ENCODE peak calls at places on chromosome 20, in four cellular contexts. D is fibroblast of lung, U is heart right ventricle, P is brain microvascular endothelial cell. L is an unnamed sample.

GRCh38 chr20:32929162-32929561 is 70.4 kb downstream of the EFCAB8 start:
- DNase-seq in U (no peak), D (no peak), P (no peak), L (no peak)

GRCh38 chr20:57329608-57330221 is at the start of gene SPO11:
- DNase-seq in U (no peak), D (no peak), P (no peak), L (no peak)

GRCh38 chr20:51700809-51701285 is 67.3 kb downstream of the ATP9A start:
- DNase-seq in U (no peak), D (peak; percentile 63), P (peak; percentile 38), L (peak; percentile 71)

GRCh38 chr20:44166008-44166407 is 21.0 kb downstream of the JPH2 start:
- DNase-seq in D (no peak), U (no peak), P (peak; percentile 25), L (no peak)

GRCh38 chr20:25580711-25581110 is 4.6 kb downstream of the NINL start:
- DNase-seq in D (no peak), U (no peak), P (no peak), L (peak; percentile 80)

GRCh38 chr20:35173576-35174192 is 1.8 kb downstream of the PROCR start:
- DNase-seq in U (no peak), P (no peak), D (no peak), L (no peak)

GRCh38 chr20:24768977-24769675 is 179.9 kb upstream of the CST7 start:
- DNase-seq in D (no peak), U (no peak), P (no peak), L (no peak)

GRCh38 chr20:6705106-6705766 is 62.2 kb upstream of the BMP2 start:
- DNase-seq in D (no peak), U (no peak), P (peak; percentile 67), L (no peak)

GRCh38 chr20:50980071-50980681 is 21.6 kb downstream of the MOCS3 start:
- DNase-seq in P (peak; percentile 99), U (no peak), D (peak; percentile 99), L (peak; percentile 92)

GRCh38 chr20:38460040-38460623 is 12.5 kb upstream of the RALGAPB start:
- DNase-seq in U (peak; percentile 38), P (peak; percentile 85), D (peak; percentile 71), L (peak; percentile 95)

GRCh38 chr20:34712525-34713192 is 8.5 kb downstream of the TP53INP2 start:
- DNase-seq in U (no peak), P (no peak), D (no peak), L (no peak)

GRCh38 chr20:57680131-57680716 is 29.6 kb downstream of the PMEPA1 start:
- DNase-seq in U (no peak), D (no peak), P (no peak), L (no peak)

GRCh38 chr20:23143098-23143497 is 57.0 kb upstream of the CD93 start:
- DNase-seq in U (peak; percentile 82), D (peak; percentile 81), P (peak; percentile 82), L (peak; percentile 89)

GRCh38 chr20:64131406-64131805 is 24.0 kb upstream of the NPBWR2 start:
- DNase-seq in D (no peak), P (no peak), U (no peak), L (peak; percentile 33)
- TF ChIP-seq CTCF in D (peak; percentile 4), P (peak; percentile 53), U (no peak), L (peak; percentile 15)

GRCh38 chr20:58892126-58892931 is 39.8 kb downstream of the GNAS start:
- DNase-seq in P (peak; percentile 34), D (peak; percentile 60), U (peak; percentile 86), L (peak; percentile 55)
- TF ChIP-seq CTCF in P (no peak), D (no peak), U (no peak), L (no peak)

GRCh38 chr20:46099491-46100287 is 9.9 kb upstream of the NCOA5 start:
- DNase-seq in P (no peak), U (no peak), D (no peak), L (no peak)
- TF ChIP-seq CTCF in P (peak; percentile 13), U (peak; percentile 15), D (no peak), L (no peak)

GRCh38 chr20:62362991-62363919 is 3.9 kb downstream of the LAMA5 start:
- DNase-seq in D (no peak), U (peak; percentile 19), P (no peak), L (peak; percentile 42)
- TF ChIP-seq CTCF in D (no peak), U (no peak), P (peak; percentile 22), L (peak; percentile 20)

GRCh38 chr20:48404598-48404997 is 423.2 kb downstream of the PREX1 start:
- DNase-seq in P (no peak), D (no peak), U (no peak), L (peak; percentile 6)
- TF ChIP-seq CTCF in P (no peak), D (no peak), U (no peak), L (no peak)

DNA sequence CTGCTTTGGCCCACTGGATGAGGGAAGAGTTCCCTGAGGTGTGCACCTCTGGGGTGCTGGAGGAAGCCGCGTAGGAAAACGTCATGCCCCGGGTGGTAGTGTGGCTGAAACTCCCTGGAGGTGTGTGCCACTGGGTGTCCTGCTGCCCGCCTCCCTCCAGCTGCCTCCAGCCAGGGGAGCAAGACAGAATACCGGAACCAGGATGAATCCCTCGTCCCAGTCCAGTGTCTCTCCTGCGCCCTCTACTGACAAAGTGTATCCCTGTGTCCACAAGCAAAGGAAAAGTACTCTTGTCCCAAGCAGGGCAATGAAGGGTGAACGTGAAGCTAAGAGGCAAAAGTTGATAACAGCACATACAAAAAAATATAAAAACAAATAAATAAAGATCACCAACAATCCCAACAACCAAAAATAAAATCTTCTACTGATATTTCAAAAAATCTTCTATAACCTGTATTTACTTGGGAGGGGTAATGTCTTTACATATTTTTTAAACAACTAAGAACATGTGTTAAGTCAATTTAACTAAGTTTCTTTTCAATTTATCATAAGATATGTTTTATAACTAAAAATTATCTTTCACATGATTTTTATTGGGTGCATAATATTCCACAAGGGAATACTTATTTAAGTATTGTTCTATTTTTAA is 437.6 kb downstream of the MAFB start:
- DNase-seq in D (peak; percentile 36), U (no peak), P (peak; percentile 10), L (peak; percentile 76)
- TF ChIP-seq CTCF in D (peak; percentile 54), U (peak; percentile 25), P (peak; percentile 61), L (peak; percentile 52)

GRCh38 chr20:17606001-17606400 is 36.1 kb downstream of the DSTN start:
- DNase-seq in P (no peak), U (no peak), D (no peak), L (no peak)
- TF ChIP-seq CTCF in P (no peak), U (no peak), D (no peak), L (no peak)

GRCh38 chr20:11766961-11767360 is 150.7 kb upstream of the BTBD3 start:
- DNase-seq in U (no peak), D (no peak), P (no peak), L (no peak)
- TF ChIP-seq CTCF in U (no peak), D (no peak), P (no peak), L (no peak)

GRCh38 chr20:20017852-20018245 is 687 bp downstream of the NAA20 start:
- DNase-seq in D (no peak), P (no peak), U (no peak), L (peak; percentile 5)
- TF ChIP-seq CTCF in D (no peak), P (no peak), U (no peak), L (no peak)

DNA sequence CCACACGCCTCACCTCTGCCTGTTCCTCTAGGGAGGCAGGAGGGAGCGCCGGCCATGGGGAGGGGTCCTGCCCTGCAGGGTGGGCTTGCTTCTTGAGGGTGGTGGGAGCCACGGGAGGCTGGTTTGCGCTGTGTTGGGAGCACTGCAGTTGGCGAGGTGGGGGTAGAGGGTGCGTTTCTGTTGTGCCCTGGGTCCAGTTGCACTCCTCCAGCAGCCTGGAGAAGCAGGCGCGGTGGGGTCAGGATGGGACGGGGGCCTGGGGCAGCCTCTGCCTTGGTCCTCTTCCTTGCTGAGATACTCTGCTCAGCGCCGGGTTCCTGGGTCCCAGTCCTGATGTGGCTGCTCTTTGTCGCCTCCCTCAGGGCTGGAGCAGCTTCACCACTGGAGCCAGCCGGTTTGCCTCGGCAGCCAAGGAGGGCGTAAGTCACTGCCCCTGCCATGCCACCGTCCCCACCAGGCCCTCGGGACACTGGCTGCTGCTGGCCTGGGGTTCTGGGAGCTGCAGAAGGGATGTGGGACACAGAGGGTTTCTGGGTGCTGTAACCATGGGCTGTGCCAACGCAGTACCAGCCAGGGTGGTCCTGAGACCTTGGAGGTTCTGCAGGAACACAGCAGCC is 8.4 kb downstream of the ARFGAP1 start:
- DNase-seq in U (no peak), P (no peak), D (no peak), L (no peak)
- TF ChIP-seq CTCF in U (no peak), P (peak; percentile 62), D (no peak), L (peak; percentile 27)

L was measured in MCF 10A.